ENCODE peak calls at places on chromosomes 6 and 20, in six cellular contexts. I is hepatocyte, Y is GM13976, S is HFF-Myc, P is brain microvascular endothelial cell, O is HFFc6. F is an unnamed sample.

GRCh38 chr20:7851031-7851490 is 89.2 kb downstream of the HAO1 start:
- DNase-seq in I (no peak), Y (no peak), S (no peak), P (no peak), O (peak), F (no peak)

GRCh38 chr6:139904158-139904533 is 529.7 kb upstream of the CITED2 start:
- DNase-seq in I (no peak), Y (no peak), S (no peak), P (no peak), O (no peak), F (no peak)

GRCh38 chr6:166003569-166003968 is 164.1 kb downstream of the TBXT start:
- DNase-seq in I (no peak), Y (no peak), S (no peak), P (no peak), O (no peak), F (no peak)

GRCh38 chr20:31691646-31692275 is 30.9 kb downstream of the BCL2L1 start:
- DNase-seq in I (no peak), Y (peak), S (no peak), P (no peak), O (peak), F (peak)

GRCh38 chr20:32017711-32018251 is 7.5 kb downstream of the CCM2L start:
- DNase-seq in I (peak), Y (peak), S (no peak), P (no peak), O (no peak), F (peak)

GRCh38 chr6:145887969-145888368 is 73.4 kb upstream of the FBXO30 start:
- DNase-seq in I (peak), Y (no peak), S (no peak), P (peak), O (peak), F (no peak)

GRCh38 chr6:20953019-20953418 is 418.8 kb downstream of the CDKAL1 start:
- DNase-seq in I (no peak), Y (no peak), S (no peak), P (no peak), O (no peak), F (no peak)

GRCh38 chr6:48826884-48827701 is 636.0 kb downstream of the MMUT start:
- DNase-seq in I (peak), Y (no peak), S (peak), P (peak), O (peak), F (no peak)

GRCh38 chr6:162260024-162260423 is 467.5 kb downstream of the PRKN start:
- DNase-seq in I (no peak), Y (no peak), S (no peak), P (no peak), O (no peak), F (no peak)

GRCh38 chr20:57653546-57653900 is 33.3 kb upstream of the ZBP1 start:
- DNase-seq in I (peak), Y (peak), S (no peak), P (no peak), O (no peak), F (peak)

GRCh38 chr6:128479048-128479666 is 41.2 kb downstream of the PTPRK start:
- DNase-seq in I (no peak), Y (no peak), S (no peak), P (no peak), O (no peak), F (no peak)

GRCh38 chr20:18849131-18849530 is 35.5 kb downstream of the SCP2D1 start:
- DNase-seq in I (no peak), Y (no peak), S (no peak), P (no peak), O (no peak), F (no peak)

GRCh38 chr6:42278131-42278853 is 60.6 kb upstream of the MRPS10 start:
- DNase-seq in I (no peak), Y (no peak), S (no peak), P (no peak), O (no peak), F (no peak)

GRCh38 chr6:107113460-107114212 is 1.7 kb downstream of the BEND3 start:
- DNase-seq in I (peak), Y (no peak), S (no peak), P (no peak), O (no peak), F (no peak)

GRCh38 chr6:25166955-25167753 is 112.0 kb upstream of the CARMIL1 start:
- DNase-seq in I (no peak), Y (no peak), S (no peak), P (no peak), O (no peak), F (no peak)

GRCh38 chr20:31602779-31603441 is 2.2 kb upstream of the ID1 start:
- DNase-seq in I (peak), Y (peak), S (no peak), P (peak), O (peak), F (peak)

GRCh38 chr6:30101939-30102700 is 10.8 kb downstream of the TRIM31 start:
- DNase-seq in I (peak), Y (peak), S (peak), P (peak), O (peak), F (peak)

DNA sequence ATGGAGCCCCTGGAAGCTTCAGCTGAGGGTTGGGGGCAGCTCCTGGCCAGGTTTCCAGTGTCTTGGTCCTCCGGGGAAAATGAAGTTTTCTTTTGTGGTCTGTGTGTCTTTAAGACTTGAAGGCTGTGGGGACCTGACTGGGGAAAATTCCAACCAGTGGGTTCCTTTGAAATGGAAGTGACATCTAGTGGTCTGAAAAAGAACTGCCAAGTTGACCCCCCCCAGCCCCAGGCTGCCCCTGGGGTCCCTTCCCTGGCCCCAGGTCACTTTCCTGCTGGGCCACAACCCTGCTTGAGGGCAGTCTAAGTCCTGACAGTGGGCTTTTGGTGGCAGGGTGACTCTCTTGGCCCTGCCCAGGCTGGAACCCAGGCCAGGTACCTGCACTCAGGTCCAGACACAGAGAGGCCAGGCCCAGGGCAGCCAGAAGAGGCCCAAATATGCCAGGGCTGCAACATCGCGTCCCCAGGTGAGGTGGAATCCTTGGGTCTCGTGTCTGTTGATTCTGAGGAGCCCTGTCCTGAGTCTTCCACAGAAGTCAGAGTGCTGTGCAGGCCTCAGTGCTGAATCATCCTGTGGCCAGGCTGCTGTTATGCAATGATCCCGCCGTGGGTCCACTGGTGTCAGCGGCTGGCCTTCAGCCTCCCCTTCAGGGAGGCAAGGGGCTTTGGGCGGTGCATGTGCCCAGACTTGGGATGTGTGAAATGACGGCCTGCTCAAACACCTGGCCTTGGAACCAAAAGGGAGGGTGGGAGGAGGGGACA is 68.4 kb downstream of the VEGFA start:
- DNase-seq in I (peak), Y (peak), S (no peak), P (peak), O (peak), F (peak)
- TF ChIP-seq CTCF in I (peak), Y (no peak), S (peak), P (peak), O (peak), F (peak)

GRCh38 chr6:96755096-96755495 is 82.2 kb downstream of the GPR63 start:
- DNase-seq in I (no peak), Y (no peak), S (no peak), P (no peak), O (no peak), F (no peak)

GRCh38 chr6:96749891-96750290 is 87.4 kb downstream of the GPR63 start:
- DNase-seq in I (no peak), Y (no peak), S (no peak), P (no peak), O (no peak), F (no peak)
- TF ChIP-seq CTCF in I (no peak), Y (no peak), S (no peak), P (no peak), O (no peak), F (no peak)

GRCh38 chr20:38725959-38726848 is 1.9 kb downstream of the SLC32A1 start:
- DNase-seq in I (peak), Y (peak), S (no peak), P (no peak), O (no peak), F (peak)
- TF ChIP-seq CTCF in I (peak), Y (peak), S (peak), P (peak), O (peak), F (peak)

GRCh38 chr6:108115598-108116058 is 41.1 kb upstream of the OSTM1 start:
- DNase-seq in I (peak), Y (peak), S (no peak), P (no peak), O (no peak), F (peak)

GRCh38 chr6:108116781-108117426 is 42.4 kb upstream of the OSTM1 start:
- DNase-seq in I (no peak), Y (peak), S (no peak), P (no peak), O (no peak), F (no peak)

GRCh38 chr6:108113557-108114519 is 39.3 kb upstream of the OSTM1 start:
- DNase-seq in I (peak), Y (peak), S (no peak), P (peak), O (peak), F (peak)

GRCh38 chr6:108116424-108116780 is 41.9 kb upstream of the OSTM1 start:
- DNase-seq in I (no peak), Y (no peak), S (no peak), P (no peak), O (no peak), F (no peak)

GRCh38 chr6:108114861-108115597 is 40.5 kb upstream of the OSTM1 start:
- DNase-seq in I (peak), Y (peak), S (no peak), P (peak), O (peak), F (no peak)
- TF ChIP-seq CTCF in I (no peak), Y (no peak), S (no peak), P (peak), O (no peak), F (no peak)

F was measured in GM13977.